ENCODE peak calls at places on chromosomes 13 and 19, in six cellular contexts. K is GM23248; E is body of pancreas; V is CD4-positive, alpha-beta memory T cell; H is CD4-positive, CD25-positive, alpha-beta regulatory T cell; F is adrenal gland. P is an unnamed sample.

GRCh38 chr19:1321539-1321938 is 35.9 kb downstream of the EFNA2 start:
- DNase-seq in K (no peak), E (no peak), V (no peak), H (no peak), F (no peak), P (no peak)

GRCh38 chr13:52925775-52926285 is 77.4 kb upstream of the PCDH8 start:
- DNase-seq in K (no peak), E (no peak), V (no peak), H (no peak), F (peak; percentile 24), P (peak; percentile 81)

GRCh38 chr19:51572908-51573307 is 1.8 kb downstream of the ZNF175 start:
- DNase-seq in K (peak; percentile 91), E (no peak), V (no peak), H (no peak), F (no peak), P (no peak)

GRCh38 chr19:618674-619285 is 14.6 kb downstream of the POLRMT start:
- DNase-seq in K (no peak), E (no peak), V (no peak), H (no peak), F (no peak), P (no peak)

GRCh38 chr13:44030615-44031014 is 150.9 kb downstream of the LACC1 start:
- DNase-seq in K (no peak), E (no peak), V (no peak), H (no peak), F (no peak), P (no peak)

GRCh38 chr13:114268344-114269280 is 12.8 kb upstream of the UPF3A start:
- DNase-seq in K (no peak), E (no peak), V (peak; percentile 33), H (no peak), F (no peak), P (no peak)

GRCh38 chr19:51692065-51692915 is 840 bp upstream of the SPACA6 start:
- DNase-seq in K (no peak), E (no peak), V (no peak), H (no peak), F (peak; percentile 35), P (no peak)

GRCh38 chr13:112690242-112690943 is 555 bp downstream of the ATP11A start:
- DNase-seq in K (peak; percentile 74), E (peak; percentile 52), V (no peak), H (no peak), F (peak; percentile 63), P (peak; percentile 18)

GRCh38 chr19:19900574-19901444 is at the start of gene ZNF93:
- DNase-seq in K (peak; percentile 99), E (peak; percentile 98), V (peak; percentile 93), H (peak; percentile 79), F (peak; percentile 95), P (peak; percentile 97)

GRCh38 chr13:41008349-41008980 is 10.7 kb downstream of the ELF1 start:
- DNase-seq in K (peak; percentile 89), E (no peak), V (no peak), H (no peak), F (no peak), P (no peak)

GRCh38 chr13:40470665-40471064 is 195.8 kb downstream of the FOXO1 start:
- DNase-seq in K (peak; percentile 56), E (no peak), V (no peak), H (no peak), F (no peak), P (no peak)

GRCh38 chr19:19782783-19783182 is 38.8 kb downstream of the ZNF506 start:
- DNase-seq in K (peak; percentile 4), E (no peak), V (no peak), H (no peak), F (no peak), P (no peak)

GRCh38 chr13:51818771-51819511 is 15.0 kb upstream of the DHRS12 start:
- DNase-seq in K (peak; percentile 62), E (no peak), V (peak; percentile 34), H (no peak), F (no peak), P (no peak)

GRCh38 chr19:7366701-7367420 is 18.1 kb downstream of the ARHGEF18 start:
- DNase-seq in K (peak; percentile 12), E (peak; percentile 26), V (no peak), H (no peak), F (no peak), P (no peak)

GRCh38 chr13:107968470-107968869 is 246.9 kb downstream of the LIG4 start:
- DNase-seq in K (no peak), E (no peak), V (no peak), H (no peak), F (no peak), P (no peak)

GRCh38 chr13:41837668-41838067 is 123.2 kb downstream of the VWA8 start:
- DNase-seq in K (no peak), E (no peak), V (no peak), H (no peak), F (no peak), P (no peak)

GRCh38 chr19:52191951-52192350 is 2.1 kb downstream of the PPP2R1A start:
- DNase-seq in K (no peak), E (no peak), V (no peak), H (no peak), F (no peak), P (no peak)

GRCh38 chr19:23774156-23774971 is 15.7 kb upstream of the ZNF681 start:
- DNase-seq in K (no peak), E (no peak), V (no peak), H (no peak), F (no peak), P (no peak)

GRCh38 chr13:27372896-27373295 is 51.5 kb upstream of the GTF3A start:
- DNase-seq in K (peak; percentile 31), E (peak; percentile 95), V (no peak), H (no peak), F (no peak), P (no peak)

GRCh38 chr13:52599853-52600603 is 42.2 kb upstream of the HNRNPA1L2 start:
- DNase-seq in K (peak; percentile 67), E (peak; percentile 13), V (no peak), H (no peak), F (peak; percentile 26), P (peak; percentile 33)

GRCh38 chr19:11737964-11738745 is 591 bp downstream of the ZNF823 start:
- DNase-seq in K (peak; percentile 70), E (peak; percentile 82), V (no peak), H (peak; percentile 2), F (peak; percentile 41), P (peak; percentile 29)

GRCh38 chr19:2625434-2625833 is 77.1 kb downstream of the GNG7 start:
- DNase-seq in K (no peak), E (peak; percentile 65), V (no peak), H (no peak), F (no peak), P (no peak)

GRCh38 chr19:2627319-2627829 is 75.1 kb downstream of the GNG7 start:
- DNase-seq in K (peak; percentile 100), E (peak; percentile 94), V (no peak), H (no peak), F (peak; percentile 83), P (peak; percentile 51)

GRCh38 chr19:2629491-2630351 is 72.8 kb downstream of the GNG7 start:
- DNase-seq in K (no peak), E (peak; percentile 62), V (peak; percentile 28), H (no peak), F (no peak), P (no peak)

GRCh38 chr19:2628597-2628996 is 73.9 kb downstream of the GNG7 start:
- DNase-seq in K (no peak), E (no peak), V (no peak), H (no peak), F (no peak), P (no peak)

GRCh38 chr19:2627855-2628254 is 74.6 kb downstream of the GNG7 start:
- DNase-seq in K (peak; percentile 56), E (no peak), V (no peak), H (no peak), F (no peak), P (no peak)
- H3K4me3 ChIP-seq in K (no peak overlapping the region), E (no peak overlapping the region), V (no peak overlapping the region), H (no peak overlapping the region), F (no peak overlapping the region), P (no peak overlapping the region)

GRCh38 chr19:13119654-13120053 is 1.6 kb downstream of the NACC1 start:
- DNase-seq in K (peak; percentile 70), E (no peak), V (no peak), H (no peak), F (peak; percentile 21), P (no peak)
- H3K27ac ChIP-seq in K (peak overlapping the region; percentile 90), E (no peak overlapping the region), V (no peak overlapping the region), H (no peak overlapping the region), F (peak overlapping the region; percentile 3), P (no peak overlapping the region)

GRCh38 chr13:110262944-110263343 is 44.0 kb downstream of the COL4A1 start:
- DNase-seq in K (no peak), E (no peak), V (no peak), H (no peak), F (peak; percentile 12), P (no peak)

GRCh38 chr13:110265341-110265681 is 41.6 kb downstream of the COL4A1 start:
- DNase-seq in K (no peak), E (no peak), V (no peak), H (no peak), F (no peak), P (no peak)

GRCh38 chr13:110262494-110262893 is 44.5 kb downstream of the COL4A1 start:
- DNase-seq in K (no peak), E (no peak), V (no peak), H (no peak), F (peak; percentile 14), P (no peak)

GRCh38 chr13:110264685-110265275 is 42.2 kb downstream of the COL4A1 start:
- DNase-seq in K (no peak), E (no peak), V (no peak), H (no peak), F (no peak), P (no peak)

DNA sequence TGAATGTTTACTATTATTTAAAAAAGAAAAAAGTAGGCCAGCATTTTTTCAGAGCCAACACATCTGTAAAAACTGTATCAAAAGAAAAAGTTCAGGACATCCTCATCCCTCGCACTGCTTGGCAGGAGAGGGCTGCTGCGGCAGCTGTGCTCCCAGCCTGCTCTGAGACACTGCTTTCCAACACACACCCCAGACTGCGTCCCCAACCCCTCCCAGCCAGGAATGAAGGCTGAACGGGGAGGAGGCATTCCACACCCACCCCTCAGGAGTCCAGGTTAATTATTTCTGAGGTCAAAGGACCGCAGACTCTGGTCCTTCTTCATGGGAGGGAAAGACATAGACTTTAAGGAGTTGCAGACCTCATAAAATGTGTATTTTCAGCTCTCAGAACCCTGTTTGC is 43.1 kb downstream of the COL4A1 start:
- DNase-seq in K (no peak), E (no peak), V (no peak), H (no peak), F (no peak), P (no peak)
- H3K4me3 ChIP-seq in K (no peak overlapping the region), E (no peak overlapping the region), V (no peak overlapping the region), H (no peak overlapping the region), F (no peak overlapping the region), P (no peak overlapping the region)

DNA sequence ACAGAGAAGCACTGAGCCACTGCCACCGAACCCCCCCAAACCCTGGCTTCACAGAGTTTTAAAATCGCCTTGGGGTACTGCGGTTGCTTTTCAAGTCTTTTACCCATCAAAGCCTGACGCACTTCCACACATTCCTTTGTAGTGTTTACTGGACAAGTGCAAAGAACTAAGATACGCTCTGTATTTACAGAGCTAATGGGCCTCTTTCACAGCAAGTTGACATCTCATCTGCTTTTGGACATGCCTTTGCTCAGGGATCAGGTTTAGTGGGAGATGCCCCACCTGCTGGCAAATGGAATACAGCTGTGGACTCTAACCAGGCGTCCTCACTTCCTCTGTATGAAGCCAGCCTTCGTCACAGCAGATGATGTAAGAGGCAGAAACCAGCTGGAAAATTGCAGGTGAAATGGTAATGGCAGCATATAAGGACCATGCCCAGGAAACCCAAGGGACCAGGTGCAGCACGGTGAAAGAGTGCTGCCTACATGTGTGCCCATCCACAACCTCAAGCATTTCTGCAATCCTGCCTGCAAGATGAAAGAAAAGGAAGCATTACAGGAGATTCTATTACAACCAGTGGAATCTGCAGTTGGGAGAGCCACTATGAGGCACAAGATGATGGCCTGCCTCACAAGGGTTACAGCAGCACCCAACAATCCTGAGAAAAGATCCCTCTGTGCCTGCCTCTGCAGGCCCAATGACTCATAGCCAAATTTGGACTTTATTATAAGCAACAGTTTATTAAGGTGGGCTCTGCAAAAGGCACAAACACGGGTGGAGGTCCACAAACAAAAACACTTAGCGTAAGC is 34.7 kb downstream of the BRD4 start:
- DNase-seq in K (peak; percentile 66), E (peak; percentile 39), V (peak; percentile 37), H (no peak), F (no peak), P (peak; percentile 37)
- H3K27ac ChIP-seq in K (peak overlapping the region; percentile 98), E (peak overlapping the region; percentile 0), V (no peak overlapping the region), H (peak overlapping the region; percentile 30), F (peak overlapping the region; percentile 66), P (peak overlapping the region; percentile 25)